ENCODE peak calls at places on chromosomes 3 and 15, in eight cellular contexts. U is astrocyte of the spinal cord, X is psoas muscle, P is AG04450, F is nephron progenitor cell, T is fibroblast of mammary gland, I is astrocyte, J is neural crest cell. N is an unnamed sample.

GRCh38 chr3:125310623-125311076 is 64.5 kb downstream of the ZNF148 start:
- DNase-seq in U (no peak), X (no peak), P (no peak), F (no peak), T (no peak), I (no peak), J (no peak), N (no peak)

GRCh38 chr3:41638381-41638780 is 323.5 kb downstream of the ULK4 start:
- DNase-seq in U (no peak), X (no peak), P (no peak), F (no peak), T (peak), I (no peak), J (no peak), N (no peak)

GRCh38 chr3:36381311-36381956 is 1.1 kb downstream of the STAC start:
- DNase-seq in U (peak), X (no peak), P (no peak), F (no peak), T (no peak), I (no peak), J (no peak), N (no peak)

GRCh38 chr3:194971009-194971408 is 285.3 kb downstream of the FAM43A start:
- DNase-seq in U (no peak), X (no peak), P (no peak), F (no peak), T (no peak), I (no peak), J (no peak), N (no peak)

GRCh38 chr3:127217594-127218456 is 24.9 kb downstream of the PRR23E start:
- DNase-seq in U (no peak), X (no peak), P (no peak), F (no peak), T (peak), I (no peak), J (no peak), N (no peak)

GRCh38 chr3:116135462-116135861 is 309.8 kb downstream of the LSAMP start:
- DNase-seq in U (peak), X (no peak), P (no peak), F (peak), T (peak), I (peak), J (no peak), N (peak)

GRCh38 chr3:24595801-24596200 is 101.2 kb upstream of the THRB start:
- DNase-seq in U (no peak), X (no peak), P (peak), F (no peak), T (peak), I (peak), J (no peak), N (no peak)

GRCh38 chr15:70916531-70916930 is 23.9 kb downstream of the LRRC49 start:
- DNase-seq in U (no peak), X (no peak), P (no peak), F (no peak), T (no peak), I (no peak), J (no peak), N (no peak)

GRCh38 chr3:133538154-133538553 is 35.3 kb upstream of the CDV3 start:
- DNase-seq in U (no peak), X (no peak), P (no peak), F (no peak), T (no peak), I (no peak), J (no peak), N (no peak)
- TF ChIP-seq CTCF in U (no peak), X (no peak), P (no peak), F (no peak), T (no peak), I (no peak), J (no peak), N (no peak)

DNA sequence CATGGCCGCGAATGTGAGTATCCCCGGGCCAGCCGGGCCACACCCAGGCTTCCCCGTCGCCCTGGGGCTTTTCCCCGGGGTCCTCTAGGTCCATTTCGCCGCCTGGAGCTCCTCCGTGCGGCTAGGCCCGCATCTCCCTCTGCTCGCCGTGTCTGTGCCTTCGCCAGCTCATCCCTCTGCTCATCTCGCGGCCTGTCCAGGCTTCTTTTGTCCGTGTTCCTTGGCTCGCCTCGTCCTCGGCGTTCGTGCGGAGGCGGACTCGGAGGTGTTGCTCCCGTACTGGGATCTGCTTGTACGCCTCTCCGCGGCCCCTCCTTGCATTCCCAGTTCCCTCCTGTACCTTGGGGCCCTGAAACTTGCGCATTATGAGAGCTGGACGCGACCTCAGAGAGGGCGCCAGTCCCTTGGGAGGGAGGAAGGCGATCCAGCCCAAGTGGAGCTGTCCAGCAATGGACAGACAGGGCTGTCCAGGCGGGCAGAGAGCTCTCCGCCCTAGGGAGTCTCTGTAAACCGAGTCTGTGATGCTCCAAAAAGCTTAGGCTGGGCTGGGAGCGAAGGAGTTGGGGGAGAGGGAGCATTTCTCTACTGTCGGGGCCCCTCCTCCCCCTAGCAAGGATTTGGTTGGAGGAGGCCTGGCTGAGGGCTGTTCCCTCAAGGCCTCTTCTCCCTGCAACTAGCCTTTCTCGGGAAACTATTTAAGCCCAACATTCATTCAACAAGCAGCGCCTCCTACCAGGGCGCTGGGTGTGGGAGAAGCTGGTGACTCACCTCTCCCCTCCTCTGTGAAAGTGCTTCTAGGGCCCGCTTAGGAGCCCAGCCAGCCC is 553 bp downstream of the TMEM43 start:
- DNase-seq in U (peak), X (peak), P (peak), F (peak), T (peak), I (peak), J (no peak), N (peak)
- TF ChIP-seq CTCF in U (peak), X (no peak), P (peak), F (no peak), T (peak), I (no peak), J (peak), N (no peak)

GRCh38 chr3:15331606-15332404 is 581 bp downstream of the SH3BP5 start:
- DNase-seq in U (no peak), X (peak), P (no peak), F (peak), T (peak), I (peak), J (peak), N (no peak)
- TF ChIP-seq CTCF in U (no peak), X (no peak), P (no peak), F (no peak), T (no peak), I (no peak), J (no peak), N (no peak)

GRCh38 chr3:198080521-198081384 is 120.7 kb downstream of the LMLN start:
- DNase-seq in U (peak), X (peak), P (peak), F (peak), T (peak), I (peak), J (peak), N (peak)

GRCh38 chr3:198076722-198077308 is 116.8 kb downstream of the LMLN start:
- DNase-seq in U (no peak), X (no peak), P (no peak), F (no peak), T (no peak), I (no peak), J (no peak), N (no peak)

GRCh38 chr3:198081421-198081844 is 121.4 kb downstream of the LMLN start:
- DNase-seq in U (no peak), X (peak), P (no peak), F (no peak), T (no peak), I (no peak), J (peak), N (peak)

GRCh38 chr3:198079771-198080520 is 119.9 kb downstream of the LMLN start:
- DNase-seq in U (no peak), X (no peak), P (no peak), F (no peak), T (peak), I (peak), J (peak), N (peak)
- TF ChIP-seq CTCF in U (no peak), X (no peak), P (no peak), F (no peak), T (no peak), I (no peak), J (no peak), N (no peak)

GRCh38 chr15:79592126-79592525 is 160.0 kb downstream of the MINAR1 start:
- DNase-seq in U (no peak), X (no peak), P (no peak), F (no peak), T (no peak), I (no peak), J (no peak), N (no peak)

GRCh38 chr15:79595271-79595670 is 163.1 kb downstream of the MINAR1 start:
- DNase-seq in U (no peak), X (no peak), P (no peak), F (no peak), T (no peak), I (no peak), J (no peak), N (no peak)

GRCh38 chr15:79595995-79596622 is 164.0 kb downstream of the MINAR1 start:
- DNase-seq in U (peak), X (no peak), P (peak), F (peak), T (peak), I (peak), J (peak), N (peak)

GRCh38 chr15:79598639-79599038 is 166.5 kb downstream of the MINAR1 start:
- DNase-seq in U (no peak), X (no peak), P (no peak), F (no peak), T (no peak), I (no peak), J (no peak), N (no peak)

DNA sequence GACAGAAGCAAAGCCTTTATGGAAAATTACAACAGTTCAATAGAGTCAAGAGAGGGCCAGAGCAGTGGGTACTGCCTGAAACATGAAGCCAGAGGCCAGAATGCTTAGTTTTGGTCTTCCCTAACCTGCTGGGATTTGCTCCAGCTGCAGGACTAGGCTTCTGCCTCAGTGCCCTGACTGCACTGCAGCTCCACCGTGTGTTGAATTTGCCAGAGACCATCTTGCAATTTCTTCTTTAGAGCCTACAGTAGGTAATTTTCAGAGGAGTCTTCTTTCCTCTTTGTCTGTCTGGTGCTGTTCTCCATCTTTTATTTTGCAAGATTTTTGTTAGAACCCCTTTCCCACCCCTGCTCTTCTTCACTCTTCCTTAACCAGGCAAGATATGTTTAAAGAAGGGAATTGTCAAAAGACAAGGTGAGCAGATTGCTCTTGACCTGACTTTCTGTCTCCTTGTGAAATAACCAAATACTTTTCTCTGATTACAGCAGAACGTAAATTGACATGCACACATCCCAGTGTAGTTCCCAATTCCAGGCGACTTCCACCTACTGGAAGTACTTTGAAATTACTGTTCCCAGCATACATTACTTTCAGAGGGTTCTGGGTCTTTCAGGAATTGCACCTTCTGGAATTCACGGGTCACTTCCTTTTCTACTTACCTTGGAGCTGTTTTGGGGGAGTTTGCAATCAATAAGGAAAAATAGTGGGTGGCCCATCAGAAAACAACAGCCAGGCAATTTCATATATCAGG is 161.2 kb downstream of the MINAR1 start:
- DNase-seq in U (no peak), X (no peak), P (no peak), F (no peak), T (peak), I (no peak), J (no peak), N (no peak)
- TF ChIP-seq CTCF in U (peak), X (no peak), P (peak), F (peak), T (peak), I (no peak), J (peak), N (no peak)